ENCODE peak calls at places on chromosomes 3 and 15, in ten cellular contexts. S is activated B cell treated with CpG ODN at 0.5 μM for 24 hours, R is esophagus squamous epithelium, Y is GM03348, Z is HTR-8/SVneo, O is GM13977, A is EH, E is heart right ventricle, C is kidney, W is bronchial epithelial cell. D is an unnamed sample.

GRCh38 chr3:23406576-23406975 is 203.4 kb downstream of the UBE2E2 start:
- DNase-seq in S (no peak), R (no peak), Y (no peak), Z (no peak), O (no peak), A (peak; percentile 40), E (no peak), C (no peak), W (peak; percentile 42), D (no peak)

GRCh38 chr3:42499478-42499871 is 3.0 kb upstream of the VIPR1 start:
- DNase-seq in S (peak; percentile 7), R (no peak), Y (no peak), Z (no peak), O (no peak), A (no peak), E (no peak), C (no peak), W (no peak), D (no peak)

GRCh38 chr15:89936051-89936792 is 23.5 kb upstream of the ARPIN start:
- DNase-seq in S (no peak), R (no peak), Y (no peak), Z (no peak), O (no peak), A (no peak), E (no peak), C (no peak), W (no peak), D (no peak)

GRCh38 chr15:41487802-41488201 is 5.9 kb upstream of the ITPKA start:
- DNase-seq in S (no peak), R (no peak), Y (no peak), Z (no peak), O (no peak), A (no peak), E (no peak), C (peak; percentile 11), W (no peak), D (no peak)

GRCh38 chr15:91478717-91479191 is 374.8 kb upstream of the SLCO3A1 start:
- DNase-seq in S (no peak), R (no peak), Y (no peak), Z (no peak), O (no peak), A (no peak), E (no peak), C (no peak), W (no peak), D (no peak)

GRCh38 chr3:128296469-128297251 is 143.4 kb downstream of the EEFSEC start:
- DNase-seq in S (no peak), R (no peak), Y (no peak), Z (no peak), O (no peak), A (no peak), E (peak; percentile 43), C (no peak), W (no peak), D (no peak)

GRCh38 chr3:50885491-50885890 is 210.8 kb downstream of the DOCK3 start:
- DNase-seq in S (no peak), R (no peak), Y (no peak), Z (no peak), O (no peak), A (no peak), E (no peak), C (no peak), W (peak; percentile 3), D (peak; percentile 19)

GRCh38 chr3:138441742-138442141 is 7.3 kb downstream of the ESYT3 start:
- DNase-seq in S (no peak), R (no peak), Y (peak; percentile 64), Z (peak; percentile 27), O (no peak), A (peak; percentile 59), E (no peak), C (no peak), W (peak; percentile 23), D (no peak)

GRCh38 chr3:19256313-19256712 is 108.0 kb downstream of the KCNH8 start:
- DNase-seq in S (no peak), R (no peak), Y (no peak), Z (no peak), O (no peak), A (no peak), E (no peak), C (no peak), W (no peak), D (peak; percentile 6)

GRCh38 chr15:57217716-57218598 is 158.3 kb upstream of the CGNL1 start:
- DNase-seq in S (no peak), R (no peak), Y (no peak), Z (no peak), O (no peak), A (peak; percentile 61), E (no peak), C (no peak), W (no peak), D (no peak)

GRCh38 chr3:16770021-16770420 is 114.7 kb upstream of the PLCL2 start:
- DNase-seq in S (no peak), R (no peak), Y (no peak), Z (no peak), O (no peak), A (peak; percentile 50), E (no peak), C (no peak), W (no peak), D (no peak)

GRCh38 chr3:189947948-189948723 is 172.6 kb downstream of the P3H2 start:
- DNase-seq in S (no peak), R (no peak), Y (peak; percentile 32), Z (no peak), O (peak; percentile 22), A (peak; percentile 48), E (no peak), C (no peak), W (peak; percentile 94), D (peak; percentile 23)